ENCODE peak calls at places on chromosome 3, in seven cellular contexts. H is HepG2, X is aorta, J is transverse colon, S is stomach, R is NT2/D1, Y is OCI-LY7. B is an unnamed sample. For H3K36me3 and H3K4me1, the result is how much of the 10 kb centered on the place peaks cover.

GRCh38 chr3:67048716-67049076 is 50.6 kb downstream of the KBTBD8 start:
- DNase-seq in X (no peak), R (no peak), S (no peak), J (no peak), H (no peak), Y (peak), B (no peak)

GRCh38 chr3:175940243-175940642 is 1081.1 kb downstream of the NAALADL2 start:
- DNase-seq in Y (no peak), H (no peak), R (no peak), J (no peak), X (no peak), S (no peak), B (no peak)

GRCh38 chr3:159025733-159026132 is 223.9 kb downstream of the MFSD1 start:
- DNase-seq in Y (no peak), X (no peak), H (no peak), S (no peak), J (no peak), R (no peak), B (no peak)

GRCh38 chr3:187919018-187919417 is 173.8 kb upstream of the BCL6 start:
- DNase-seq in R (no peak), H (no peak), Y (peak), S (no peak), X (no peak), J (peak), B (no peak)

GRCh38 chr3:100335137-100335833 is 728 bp downstream of the NIT2 start:
- DNase-seq in Y (peak), H (peak), R (peak), J (peak), X (no peak), S (no peak), B (peak)

GRCh38 chr3:136042608-136043221 is 77.2 kb downstream of the PPP2R3A start:
- DNase-seq in Y (peak), H (peak), S (no peak), R (peak), J (no peak), X (no peak), B (no peak)

GRCh38 chr3:48655586-48655985 is 7.1 kb downstream of the CELSR3 start:
- DNase-seq in R (no peak), S (no peak), H (no peak), J (no peak), Y (peak), X (no peak), B (no peak)

GRCh38 chr3:109178701-109179100 is 42.2 kb downstream of the C3orf85 start:
- DNase-seq in J (no peak), R (no peak), Y (no peak), X (no peak), S (no peak), H (no peak), B (no peak)

GRCh38 chr3:45659661-45660566 is 29.3 kb upstream of the SACM1L start:
- DNase-seq in Y (peak), H (peak), S (peak), X (peak), J (peak), R (peak), B (peak)

GRCh38 chr3:176120507-176120906 is 1076.8 kb downstream of the TBL1XR1 start:
- DNase-seq in X (no peak), R (no peak), Y (no peak), H (no peak), S (no peak), J (no peak), B (no peak)

GRCh38 chr3:150180349-150180748 is 209.7 kb upstream of the PFN2 start:
- DNase-seq in H (peak), R (no peak), J (no peak), S (no peak), X (no peak), Y (no peak), B (no peak)

GRCh38 chr3:5376761-5377160 is 189.3 kb downstream of the EDEM1 start:
- DNase-seq in S (peak), X (no peak), J (peak), R (peak), Y (peak), H (peak), B (peak)

GRCh38 chr3:69930564-69930963 is 69.0 kb upstream of the SAMMSON start:
- DNase-seq in J (no peak), Y (no peak), X (no peak), S (no peak), R (no peak), H (no peak), B (no peak)

GRCh38 chr3:181558870-181559269 is 152.9 kb upstream of the SOX2 start:
- DNase-seq in Y (no peak), H (no peak), R (no peak), S (no peak), X (no peak), J (no peak), B (no peak)

GRCh38 chr3:79012946-79013362 is 754.8 kb downstream of the ROBO1 start:
- DNase-seq in Y (no peak), X (no peak), J (no peak), R (no peak), S (no peak), H (no peak), B (no peak)

GRCh38 chr3:1752205-1752604 is 346.5 kb upstream of the CNTN4 start:
- DNase-seq in H (no peak), S (no peak), J (no peak), R (no peak), Y (no peak), X (no peak), B (no peak)

GRCh38 chr3:98777801-98778220 is 14.7 kb downstream of the ST3GAL6 start:
- DNase-seq in H (no peak), X (no peak), R (no peak), S (no peak), Y (no peak), J (no peak), B (no peak)

GRCh38 chr3:40208251-40208650 is 101.3 kb upstream of the EIF1B start:
- DNase-seq in R (no peak), X (no peak), Y (no peak), S (no peak), H (no peak), J (no peak), B (no peak)

GRCh38 chr3:105473521-105474223 is 107.0 kb downstream of the ALCAM start:
- DNase-seq in S (no peak), J (no peak), Y (no peak), X (no peak), H (no peak), R (no peak), B (no peak)

GRCh38 chr3:188198760-188199327 is 44.9 kb downstream of the LPP start:
- DNase-seq in S (no peak), H (no peak), X (no peak), J (no peak), Y (no peak), R (no peak), B (no peak)

GRCh38 chr3:168024537-168024941 is 71.2 kb downstream of the GOLIM4 start:
- DNase-seq in X (no peak), Y (no peak), H (no peak), R (no peak), J (no peak), S (no peak), B (no peak)

GRCh38 chr3:149019581-149019980 is 28.2 kb downstream of the GYG1 start:
- DNase-seq in Y (no peak), S (no peak), X (no peak), R (no peak), J (no peak), H (no peak), B (no peak)

GRCh38 chr3:12363397-12364195 is 74.7 kb downstream of the PPARG start:
- DNase-seq in R (no peak), S (no peak), Y (no peak), J (no peak), X (no peak), H (no peak), B (no peak)

GRCh38 chr3:113231827-113232253 is 20.5 kb downstream of the BOC start:
- DNase-seq in H (peak), S (no peak), J (no peak), Y (no peak), R (peak), X (no peak), B (no peak)

GRCh38 chr3:66073464-66074141 is 34.9 kb upstream of the MAGI1 start:
- DNase-seq in J (no peak), R (no peak), S (peak), X (no peak), Y (no peak), H (peak), B (peak)

GRCh38 chr3:184171562-184171961 is 3.1 kb upstream of the AP2M1 start:
- DNase-seq in Y (no peak), X (no peak), J (no peak), R (no peak), H (no peak), S (no peak), B (no peak)

GRCh38 chr3:116440196-116440595 is 5.1 kb downstream of the LSAMP start:
- DNase-seq in J (no peak), Y (no peak), S (no peak), H (no peak), X (no peak), R (no peak), B (no peak)

GRCh38 chr3:193211173-193211572 is 29.8 kb upstream of the PLAAT1 start:
- DNase-seq in Y (no peak), S (no peak), X (no peak), J (no peak), R (no peak), H (no peak), B (no peak)

GRCh38 chr3:120143676-120144075 is 49.4 kb upstream of the GSK3B start:
- DNase-seq in Y (no peak), H (no peak), J (no peak), X (no peak), S (no peak), R (no peak), B (peak)

GRCh38 chr3:114270019-114270418 is 23.8 kb upstream of the TIGIT start:
- DNase-seq in X (no peak), H (no peak), R (no peak), Y (no peak), S (no peak), J (no peak), B (no peak)

GRCh38 chr3:13528217-13528801 is 20.6 kb upstream of the FBLN2 start:
- DNase-seq in X (no peak), Y (no peak), H (peak), J (no peak), S (no peak), R (peak), B (no peak)

GRCh38 chr3:104244680-104245079 is 1122.0 kb upstream of the ALCAM start:
- DNase-seq in R (no peak), S (no peak), X (no peak), Y (no peak), J (no peak), H (no peak), B (no peak)

GRCh38 chr3:38128303-38128655 is 8.6 kb downstream of the ACAA1 start:
- DNase-seq in S (peak), H (no peak), Y (no peak), R (no peak), X (no peak), J (no peak), B (no peak)

GRCh38 chr3:31704651-31705179 is 172.0 kb downstream of the STT3B start:
- DNase-seq in R (no peak), S (peak), H (no peak), X (peak), Y (no peak), J (peak), B (no peak)

GRCh38 chr3:168241156-168241555 is 145.4 kb upstream of the GOLIM4 start:
- DNase-seq in H (no peak), Y (no peak), X (no peak), R (no peak), S (no peak), J (no peak), B (no peak)

GRCh38 chr3:146250449-146251382 is at the start of gene PLSCR4:
- DNase-seq in S (peak), H (no peak), R (no peak), X (peak), Y (no peak), J (peak), B (peak)

GRCh38 chr3:129393271-129393670 is 35.2 kb downstream of the EFCAB12 start:
- DNase-seq in J (no peak), Y (no peak), X (no peak), S (no peak), R (no peak), H (no peak), B (no peak)
- H3K36me3 ChIP-seq in J (under half), Y (half or more), X (under half), S (half or more), R (half or more), H (under half), B (under half)

DNA sequence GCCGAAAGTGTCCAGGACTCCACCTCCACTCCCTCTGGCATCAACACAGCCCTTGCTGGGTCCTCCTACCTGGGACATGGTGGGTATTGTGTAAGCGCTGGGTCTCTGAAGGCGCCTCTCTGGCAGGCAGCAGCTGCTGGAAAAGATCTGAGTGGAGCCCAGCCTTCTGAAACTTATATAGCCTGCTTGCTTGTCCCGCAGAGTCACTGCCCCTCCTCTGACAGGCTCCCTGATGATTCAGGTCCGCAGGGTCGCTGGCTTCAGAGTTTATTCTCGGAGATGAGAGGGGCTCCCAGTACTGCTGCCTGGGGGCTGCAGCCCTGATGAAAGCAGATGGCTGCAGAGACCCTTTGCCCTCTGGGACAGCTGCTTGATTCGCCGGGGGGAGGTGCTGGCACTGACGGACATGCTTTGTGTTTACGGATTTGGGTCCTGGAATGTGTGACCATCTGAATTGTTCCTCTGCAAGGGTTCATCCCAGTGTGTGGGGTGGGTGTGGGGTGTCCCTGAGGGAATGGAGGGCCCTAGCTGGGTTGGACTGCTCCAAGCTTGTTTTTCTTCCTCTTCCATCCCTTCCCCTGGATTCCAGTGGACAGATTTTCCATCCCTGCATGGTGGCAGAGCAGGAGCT is at the start of gene MUSTN1:
- DNase-seq in S (no peak), Y (no peak), H (peak), X (peak), R (peak), J (no peak), B (peak)
- H3K4me1 ChIP-seq in S (under half), Y (under half), H (under half), X (under half), R (under half), J (under half), B (under half)

DNA sequence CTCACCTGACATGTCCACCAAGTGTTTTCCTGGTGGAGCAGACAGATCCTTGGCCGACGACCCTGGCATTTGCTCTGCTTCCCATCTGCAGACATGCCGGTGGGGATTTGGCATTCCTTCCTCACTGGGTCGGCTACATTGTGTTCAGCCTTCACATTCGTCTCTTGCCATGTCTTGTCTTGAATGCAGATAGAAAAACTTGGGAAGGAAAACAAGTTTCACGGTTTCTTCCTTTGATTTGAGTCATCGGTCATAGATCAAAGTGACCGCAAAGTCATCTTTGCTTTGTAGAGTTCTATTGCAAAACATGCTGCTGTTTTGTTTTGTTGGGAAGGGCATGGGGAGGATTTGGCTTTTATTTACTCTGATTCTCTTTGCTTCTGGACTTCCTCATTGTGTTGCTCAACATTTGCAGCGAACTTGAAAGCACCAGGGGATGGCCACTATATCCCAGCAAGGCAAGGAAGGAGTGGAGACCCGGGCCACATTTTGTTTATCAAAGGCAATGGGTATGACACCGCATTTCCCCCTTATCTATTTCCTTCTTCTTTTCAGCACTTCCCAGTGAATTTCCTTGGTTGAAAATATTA is 321.3 kb downstream of the CACNA2D3 start:
- DNase-seq in S (no peak), R (no peak), J (no peak), Y (no peak), X (no peak), H (peak), B (no peak)
- H3K36me3 ChIP-seq in S (under half), R (under half), J (under half), Y (under half), X (under half), H (under half), B (under half)

GRCh38 chr3:126607214-126607908 is 47.6 kb downstream of the TXNRD3 start:
- DNase-seq in X (no peak), Y (no peak), S (no peak), H (no peak), R (no peak), J (no peak), B (no peak)

GRCh38 chr3:126604691-126605090 is 46.0 kb upstream of the C3orf22 start:
- DNase-seq in J (no peak), R (no peak), X (no peak), S (no peak), H (no peak), Y (no peak), B (no peak)

DNA sequence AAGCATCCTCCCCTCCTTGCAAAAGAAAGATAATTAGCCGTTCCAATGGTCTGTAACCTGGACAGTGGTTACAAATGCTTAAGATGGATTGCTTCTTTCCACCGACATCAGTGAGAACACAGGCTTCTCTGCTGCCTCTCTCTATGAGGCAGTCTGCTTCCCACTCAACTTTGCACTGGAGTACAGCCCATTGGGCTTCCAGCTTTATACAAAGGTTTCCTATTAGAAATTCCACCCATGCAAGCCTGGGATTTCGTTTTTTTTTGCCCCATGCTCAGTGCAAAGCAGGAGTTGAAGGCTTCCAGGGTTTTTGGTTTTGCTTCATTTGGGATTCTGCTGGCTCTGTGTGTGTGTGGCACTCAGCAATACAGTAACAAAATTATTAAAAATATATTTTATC is 47.3 kb upstream of the C3orf22 start:
- DNase-seq in H (no peak), Y (no peak), X (no peak), S (no peak), J (no peak), R (no peak), B (no peak)
- H3K4me1 ChIP-seq in H (under half), Y (under half), X (under half), S (under half), J (under half), R (under half), B (under half)

DNA sequence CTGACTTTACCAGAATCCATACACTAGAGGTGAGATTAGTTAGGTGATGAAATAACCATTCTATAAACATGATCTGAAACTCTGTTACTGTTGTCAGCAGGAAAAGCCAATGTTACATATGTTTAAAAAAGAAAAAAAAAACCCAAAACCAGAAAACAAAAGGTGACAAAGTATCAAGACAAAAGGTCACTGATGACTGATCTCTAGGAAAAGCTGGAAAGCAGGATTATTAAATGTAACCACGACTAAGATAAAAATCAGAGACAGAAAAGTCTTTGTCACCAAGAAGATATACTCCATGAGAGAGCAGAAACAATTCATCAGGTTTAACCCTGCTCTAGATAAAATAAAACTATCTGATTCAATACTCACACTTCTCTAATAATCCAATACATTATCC is 5.4 kb upstream of the SETD5 start:
- DNase-seq in R (no peak), J (no peak), S (no peak), X (no peak), Y (no peak), H (no peak), B (no peak)
- H3K36me3 ChIP-seq in R (half or more), J (under half), S (half or more), X (under half), Y (half or more), H (half or more), B (under half)